ENCODE peak calls at places on chromosome 18, in four cellular contexts. One of them, this sample, is unnamed.

GRCh38 chr18:54983041-54983686 is 23.9 kb upstream of the CCDC68 start:
- DNase-seq in Jurkat, Clone E6-1: peak
- DNase-seq in GM23338: peak
- DNase-seq in ovary: no peak
- DNase-seq in this sample: peak

GRCh38 chr18:57581301-57581934 is 5.1 kb downstream of the FECH start:
- DNase-seq in ovary: no peak
- DNase-seq in GM23338: no peak
- DNase-seq in Jurkat, Clone E6-1: peak
- DNase-seq in this sample: no peak

GRCh38 chr18:21117385-21118135 is 5.9 kb upstream of the ROCK1 start:
- DNase-seq in ovary: no peak
- DNase-seq in Jurkat, Clone E6-1: no peak
- DNase-seq in GM23338: peak
- DNase-seq in this sample: peak

GRCh38 chr18:48581206-48581605 is 42.4 kb downstream of the CTIF start:
- DNase-seq in ovary: no peak
- DNase-seq in Jurkat, Clone E6-1: no peak
- DNase-seq in GM23338: no peak
- DNase-seq in this sample: no peak

GRCh38 chr18:33751613-33752221 is 173.7 kb downstream of the ASXL3 start:
- DNase-seq in ovary: no peak
- DNase-seq in GM23338: peak
- DNase-seq in Jurkat, Clone E6-1: peak
- DNase-seq in this sample: peak

GRCh38 chr18:47898696-47899095 is 31.8 kb downstream of the SMAD2 start:
- DNase-seq in GM23338: peak
- DNase-seq in Jurkat, Clone E6-1: no peak
- DNase-seq in ovary: no peak
- DNase-seq in this sample: no peak

GRCh38 chr18:50870138-50870845 is 8.6 kb upstream of the ME2 start:
- DNase-seq in GM23338: no peak
- DNase-seq in ovary: no peak
- DNase-seq in Jurkat, Clone E6-1: no peak
- DNase-seq in this sample: peak

GRCh38 chr18:12420831-12421421 is 13.2 kb downstream of the PRELID3A start:
- DNase-seq in Jurkat, Clone E6-1: no peak
- DNase-seq in ovary: peak
- DNase-seq in GM23338: peak
- DNase-seq in this sample: no peak

GRCh38 chr18:70288171-70288850 is 534 bp upstream of the SOCS6 start:
- DNase-seq in GM23338: peak
- DNase-seq in ovary: peak
- DNase-seq in Jurkat, Clone E6-1: no peak
- DNase-seq in this sample: peak

GRCh38 chr18:52607985-52608384 is 268.0 kb downstream of the DCC start:
- DNase-seq in ovary: no peak
- DNase-seq in Jurkat, Clone E6-1: no peak
- DNase-seq in GM23338: no peak
- DNase-seq in this sample: no peak

GRCh38 chr18:7683753-7684152 is 116.6 kb downstream of the PTPRM start:
- DNase-seq in ovary: no peak
- DNase-seq in Jurkat, Clone E6-1: no peak
- DNase-seq in GM23338: peak
- DNase-seq in this sample: no peak

GRCh38 chr18:10997885-10998284 is 151.5 kb downstream of the PIEZO2 start:
- DNase-seq in ovary: no peak
- DNase-seq in Jurkat, Clone E6-1: no peak
- DNase-seq in GM23338: no peak
- DNase-seq in this sample: no peak

GRCh38 chr18:12776821-12777471 is 74.1 kb downstream of the PSMG2 start:
- DNase-seq in Jurkat, Clone E6-1: no peak
- DNase-seq in GM23338: peak
- DNase-seq in ovary: no peak
- DNase-seq in this sample: no peak

GRCh38 chr18:22466608-22467390 is 49.1 kb upstream of the CTAGE1 start:
- DNase-seq in ovary: no peak
- DNase-seq in Jurkat, Clone E6-1: no peak
- DNase-seq in GM23338: no peak
- DNase-seq in this sample: peak

GRCh38 chr18:10303171-10303570 is 151.3 kb upstream of the APCDD1 start:
- DNase-seq in Jurkat, Clone E6-1: no peak
- DNase-seq in ovary: no peak
- DNase-seq in GM23338: no peak
- DNase-seq in this sample: no peak

GRCh38 chr18:59056706-59057492 is 82.8 kb upstream of the SEC11C start:
- DNase-seq in Jurkat, Clone E6-1: peak
- DNase-seq in ovary: peak
- DNase-seq in GM23338: peak
- DNase-seq in this sample: peak

GRCh38 chr18:24989760-24990547 is 362.0 kb downstream of the ZNF521 start:
- DNase-seq in ovary: no peak
- DNase-seq in Jurkat, Clone E6-1: no peak
- DNase-seq in GM23338: peak
- DNase-seq in this sample: no peak

GRCh38 chr18:25097119-25098114 is 254.5 kb downstream of the ZNF521 start:
- DNase-seq in ovary: no peak
- DNase-seq in Jurkat, Clone E6-1: no peak
- DNase-seq in GM23338: no peak
- DNase-seq in this sample: no peak

GRCh38 chr18:56431551-56431950 is 206.8 kb downstream of the TXNL1 start:
- DNase-seq in Jurkat, Clone E6-1: no peak
- DNase-seq in GM23338: no peak
- DNase-seq in ovary: no peak
- DNase-seq in this sample: peak

GRCh38 chr18:22943847-22944246 is 10.7 kb downstream of the RBBP8 start:
- DNase-seq in GM23338: no peak
- DNase-seq in Jurkat, Clone E6-1: no peak
- DNase-seq in ovary: no peak
- DNase-seq in this sample: no peak

GRCh38 chr18:37260367-37261093 is 305.1 kb downstream of the CELF4 start:
- DNase-seq in Jurkat, Clone E6-1: no peak
- DNase-seq in GM23338: no peak
- DNase-seq in ovary: no peak
- DNase-seq in this sample: no peak

GRCh38 chr18:31232779-31233424 is 70.2 kb upstream of the DSC1 start:
- DNase-seq in GM23338: no peak
- DNase-seq in Jurkat, Clone E6-1: no peak
- DNase-seq in ovary: no peak
- DNase-seq in this sample: no peak

GRCh38 chr18:13530879-13531387 is 195.4 kb downstream of the FAM210A start:
- DNase-seq in GM23338: peak
- DNase-seq in Jurkat, Clone E6-1: no peak
- DNase-seq in ovary: no peak
- DNase-seq in this sample: peak

GRCh38 chr18:9191658-9192256 is 55.2 kb downstream of the ANKRD12 start:
- DNase-seq in Jurkat, Clone E6-1: no peak
- DNase-seq in ovary: no peak
- DNase-seq in GM23338: no peak
- DNase-seq in this sample: no peak

GRCh38 chr18:49135871-49136270 is 185.1 kb upstream of the SMAD7 start:
- DNase-seq in Jurkat, Clone E6-1: peak
- DNase-seq in ovary: no peak
- DNase-seq in GM23338: peak
- DNase-seq in this sample: peak

GRCh38 chr18:50128506-50129271 is 66.3 kb downstream of the MYO5B start:
- DNase-seq in ovary: no peak
- DNase-seq in GM23338: peak
- DNase-seq in Jurkat, Clone E6-1: no peak
- DNase-seq in this sample: no peak

GRCh38 chr18:76168206-76168605 is 326.8 kb downstream of the ZNF516 start:
- DNase-seq in ovary: no peak
- DNase-seq in GM23338: no peak
- DNase-seq in Jurkat, Clone E6-1: no peak
- DNase-seq in this sample: no peak

GRCh38 chr18:40582105-40582504 is 1372.9 kb upstream of the PIK3C3 start:
- DNase-seq in Jurkat, Clone E6-1: no peak
- DNase-seq in GM23338: peak
- DNase-seq in ovary: no peak
- DNase-seq in this sample: no peak

GRCh38 chr18:9539938-9540337 is 64.6 kb downstream of the RALBP1 start:
- DNase-seq in ovary: no peak
- DNase-seq in GM23338: no peak
- DNase-seq in Jurkat, Clone E6-1: no peak
- DNase-seq in this sample: no peak

GRCh38 chr18:9319333-9319732 is 15.2 kb upstream of the TWSG1 start:
- DNase-seq in ovary: no peak
- DNase-seq in GM23338: no peak
- DNase-seq in Jurkat, Clone E6-1: no peak
- DNase-seq in this sample: no peak

GRCh38 chr18:48007955-48008701 is 77.7 kb upstream of the SMAD2 start:
- DNase-seq in Jurkat, Clone E6-1: peak
- DNase-seq in GM23338: peak
- DNase-seq in ovary: peak
- DNase-seq in this sample: peak

GRCh38 chr18:49162226-49162848 is 211.6 kb upstream of the SMAD7 start:
- DNase-seq in GM23338: no peak
- DNase-seq in Jurkat, Clone E6-1: no peak
- DNase-seq in ovary: no peak
- DNase-seq in this sample: no peak

GRCh38 chr18:63762518-63762917 is 12.7 kb upstream of the SERPINB7 start:
- DNase-seq in Jurkat, Clone E6-1: no peak
- DNase-seq in GM23338: no peak
- DNase-seq in ovary: no peak
- DNase-seq in this sample: peak

DNA sequence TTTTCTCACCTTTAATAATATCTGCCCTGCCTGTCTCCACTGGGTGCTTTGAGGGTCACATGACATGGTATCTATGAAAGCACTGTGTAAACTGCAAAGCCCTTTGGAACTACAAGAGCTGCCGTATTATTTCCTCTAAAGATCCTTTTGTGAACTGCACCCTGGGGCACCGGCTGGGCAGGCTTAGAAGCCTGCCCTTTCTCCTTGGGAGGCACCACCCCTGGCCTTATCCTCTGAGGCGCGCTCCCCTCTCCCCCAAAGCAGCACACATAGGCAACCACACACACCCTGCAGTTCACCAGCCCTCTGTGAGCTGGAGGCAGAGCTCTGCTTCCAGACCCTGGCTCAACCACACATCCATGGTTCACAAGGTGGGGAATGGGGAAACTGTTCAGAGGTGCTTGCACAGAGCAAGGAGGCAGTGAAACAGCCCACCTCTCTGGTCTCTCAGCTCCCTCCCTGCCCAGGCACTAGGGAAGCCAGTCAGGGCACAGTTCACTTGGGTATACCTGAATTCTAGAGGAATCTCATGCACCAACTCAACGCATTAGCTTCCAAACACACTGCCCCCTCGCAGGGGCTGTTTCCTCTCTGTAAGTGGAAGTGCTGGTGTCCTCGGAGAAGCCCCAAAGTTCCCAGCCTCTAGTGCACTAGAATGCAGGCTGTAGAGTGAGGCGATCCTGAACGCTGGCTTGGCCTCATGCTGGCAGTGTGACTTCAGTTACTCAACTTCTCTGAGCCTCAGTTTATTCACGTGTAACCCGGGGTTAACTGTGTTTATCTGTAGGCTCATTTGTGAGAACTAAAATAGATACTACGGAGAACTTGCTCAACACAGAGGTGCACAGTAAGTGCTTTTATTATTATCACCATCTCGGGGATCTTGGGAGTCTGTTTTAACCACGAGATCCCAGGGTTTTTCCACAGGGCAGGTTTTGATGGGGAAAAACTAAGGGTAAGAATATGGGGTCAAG is 11.1 kb downstream of the SIGLEC15 start:
- DNase-seq in Jurkat, Clone E6-1: no peak
- DNase-seq in ovary: no peak
- DNase-seq in GM23338: no peak
- DNase-seq in this sample: no peak
- H3K4me3 ChIP-seq in Jurkat, Clone E6-1: no peak
- H3K4me3 ChIP-seq in ovary: no peak
- H3K4me3 ChIP-seq in GM23338: peak
- H3K4me3 ChIP-seq in this sample: no peak

GRCh38 chr18:38415811-38416210 is 850.2 kb upstream of the CELF4 start:
- DNase-seq in Jurkat, Clone E6-1: no peak
- DNase-seq in ovary: no peak
- DNase-seq in GM23338: no peak
- DNase-seq in this sample: no peak

GRCh38 chr18:38413202-38413601 is 847.6 kb upstream of the CELF4 start:
- DNase-seq in ovary: no peak
- DNase-seq in Jurkat, Clone E6-1: no peak
- DNase-seq in GM23338: no peak
- DNase-seq in this sample: no peak
- H3K4me3 ChIP-seq in ovary: no peak
- H3K4me3 ChIP-seq in Jurkat, Clone E6-1: no peak
- H3K4me3 ChIP-seq in GM23338: no peak
- H3K4me3 ChIP-seq in this sample: no peak

GRCh38 chr18:44763327-44763726 is 82.6 kb downstream of the SETBP1 start:
- DNase-seq in ovary: no peak
- DNase-seq in GM23338: no peak
- DNase-seq in Jurkat, Clone E6-1: no peak
- DNase-seq in this sample: no peak

GRCh38 chr18:44759925-44760342 is 79.2 kb downstream of the SETBP1 start:
- DNase-seq in GM23338: no peak
- DNase-seq in Jurkat, Clone E6-1: no peak
- DNase-seq in ovary: no peak
- DNase-seq in this sample: no peak

GRCh38 chr18:44754567-44754966 is 73.9 kb downstream of the SETBP1 start:
- DNase-seq in GM23338: no peak
- DNase-seq in ovary: no peak
- DNase-seq in Jurkat, Clone E6-1: no peak
- DNase-seq in this sample: no peak

GRCh38 chr18:44761812-44762211 is 81.1 kb downstream of the SETBP1 start:
- DNase-seq in Jurkat, Clone E6-1: no peak
- DNase-seq in GM23338: no peak
- DNase-seq in ovary: peak
- DNase-seq in this sample: no peak

DNA sequence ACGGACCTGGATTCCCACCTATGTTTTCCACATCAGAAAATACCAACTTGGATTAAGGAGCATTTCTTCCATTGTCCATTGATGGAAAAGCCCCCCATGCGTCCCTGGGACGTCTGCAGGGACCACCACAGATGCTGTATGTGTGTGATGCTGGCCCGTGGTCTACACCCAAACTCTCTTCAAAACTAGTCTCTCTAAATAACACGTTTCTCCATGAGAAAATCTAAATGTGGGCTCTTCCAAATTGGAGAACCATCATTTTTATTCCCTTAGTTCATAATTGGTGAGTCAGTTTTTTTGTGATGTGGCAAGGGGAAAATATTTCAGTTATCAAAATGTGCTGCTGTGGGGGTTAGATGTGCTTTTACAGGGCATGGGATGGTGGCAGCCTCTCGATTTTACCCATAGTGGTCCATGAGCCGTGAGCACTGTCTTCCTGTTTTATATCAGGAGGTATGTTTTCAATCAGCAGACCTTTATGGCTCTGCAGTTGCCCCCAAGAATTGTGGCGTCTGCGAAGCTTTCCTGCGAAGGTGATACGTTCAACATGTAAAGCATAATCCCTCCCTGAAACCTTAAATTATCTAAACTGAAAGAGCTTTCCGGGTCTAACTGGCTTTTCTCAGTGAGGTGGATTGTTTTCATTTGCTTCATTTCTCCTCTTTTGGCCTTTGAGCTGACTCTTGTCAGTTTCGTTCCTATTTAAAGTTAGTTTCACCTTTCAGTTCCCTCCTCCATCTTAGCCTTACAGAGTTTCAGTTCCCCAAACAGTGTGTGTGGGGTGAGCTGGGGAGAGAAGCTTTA is 78.3 kb downstream of the SETBP1 start:
- DNase-seq in ovary: no peak
- DNase-seq in Jurkat, Clone E6-1: no peak
- DNase-seq in GM23338: no peak
- DNase-seq in this sample: no peak
- H3K4me3 ChIP-seq in ovary: no peak
- H3K4me3 ChIP-seq in Jurkat, Clone E6-1: no peak
- H3K4me3 ChIP-seq in GM23338: no peak
- H3K4me3 ChIP-seq in this sample: no peak

GRCh38 chr18:75097491-75098225 is 111.3 kb downstream of the PTGR3 start:
- DNase-seq in GM23338: no peak
- DNase-seq in Jurkat, Clone E6-1: no peak
- DNase-seq in ovary: no peak
- DNase-seq in this sample: no peak
- H3K4me3 ChIP-seq in GM23338: no peak
- H3K4me3 ChIP-seq in Jurkat, Clone E6-1: no peak
- H3K4me3 ChIP-seq in ovary: no peak
- H3K4me3 ChIP-seq in this sample: no peak